ENCODE peak calls at places on chromosome 7, in eight cellular contexts. K is upper lobe of right lung; I is CD8-positive, alpha-beta T cell; A is HepG2; V is uterus; R is tibial nerve; X is mesenchymal stem cell; B is GM23248. C is an unnamed sample.

GRCh38 chr7:98470131-98470985 is 69.5 kb upstream of the BAIAP2L1 start:
- DNase-seq in K (peak), I (no peak), A (no peak), V (no peak), R (no peak), X (no peak), B (peak), C (peak)

GRCh38 chr7:38492010-38492409 is 139.2 kb downstream of the AMPH start:
- DNase-seq in K (no peak), I (no peak), A (no peak), V (no peak), R (no peak), X (no peak), B (no peak), C (peak)

GRCh38 chr7:114939484-114940097 is 17.7 kb downstream of the MDFIC start:
- DNase-seq in K (no peak), I (no peak), A (no peak), V (no peak), R (no peak), X (no peak), B (peak), C (no peak)

GRCh38 chr7:94514140-94514889 is 4.7 kb downstream of the CASD1 start:
- DNase-seq in K (no peak), I (no peak), A (no peak), V (no peak), R (no peak), X (no peak), B (no peak), C (peak)

GRCh38 chr7:3082831-3083230 is 39.2 kb upstream of the CARD11 start:
- DNase-seq in K (no peak), I (no peak), A (no peak), V (no peak), R (no peak), X (no peak), B (no peak), C (peak)

GRCh38 chr7:139635521-139636240 is 112.2 kb downstream of the CLEC2L start:
- DNase-seq in K (no peak), I (peak), A (no peak), V (no peak), R (no peak), X (no peak), B (no peak), C (no peak)

GRCh38 chr7:52586704-52587103 is 448.7 kb upstream of the POM121L12 start:
- DNase-seq in K (no peak), I (no peak), A (no peak), V (no peak), R (no peak), X (no peak), B (no peak), C (peak)

GRCh38 chr7:16130127-16131110 is 290.9 kb downstream of the CRPPA start:
- DNase-seq in K (no peak), I (no peak), A (no peak), V (no peak), R (no peak), X (no peak), B (peak), C (no peak)

GRCh38 chr7:138919912-138920311 is 61.3 kb downstream of the KIAA1549 start:
- DNase-seq in K (no peak), I (no peak), A (no peak), V (no peak), R (no peak), X (no peak), B (no peak), C (peak)

GRCh38 chr7:101465576-101466196 is 103.0 kb downstream of the COL26A1 start:
- DNase-seq in K (no peak), I (no peak), A (no peak), V (no peak), R (no peak), X (no peak), B (no peak), C (no peak)

GRCh38 chr7:91407942-91408341 is 143.7 kb downstream of the FZD1 start:
- DNase-seq in K (no peak), I (no peak), A (no peak), V (no peak), R (no peak), X (no peak), B (no peak), C (no peak)

GRCh38 chr7:151875862-151876111 is 1.1 kb downstream of the PRKAG2 start:
- DNase-seq in K (no peak), I (no peak), A (no peak), V (no peak), R (no peak), X (peak), B (no peak), C (no peak)

GRCh38 chr7:122528879-122529481 is 169.9 kb downstream of the RNF133 start:
- DNase-seq in K (no peak), I (no peak), A (peak), V (no peak), R (no peak), X (peak), B (peak), C (peak)

GRCh38 chr7:1550005-1550845 is 5.8 kb downstream of the TMEM184A start:
- DNase-seq in K (no peak), I (no peak), A (no peak), V (no peak), R (no peak), X (peak), B (no peak), C (no peak)

GRCh38 chr7:112622159-112622715 is 141.4 kb downstream of the LSMEM1 start:
- DNase-seq in K (no peak), I (no peak), A (no peak), V (no peak), R (no peak), X (no peak), B (no peak), C (no peak)

GRCh38 chr7:152862842-152863241 is 103.3 kb downstream of the ACTR3B start:
- DNase-seq in K (no peak), I (no peak), A (no peak), V (no peak), R (no peak), X (no peak), B (no peak), C (no peak)

GRCh38 chr7:29228289-29229011 is 33.9 kb downstream of the CHN2 start:
- DNase-seq in K (no peak), I (no peak), A (peak), V (no peak), R (no peak), X (no peak), B (no peak), C (no peak)

GRCh38 chr7:17095001-17095574 is 203.4 kb upstream of the AHR start:
- DNase-seq in K (no peak), I (no peak), A (no peak), V (no peak), R (no peak), X (no peak), B (peak), C (no peak)

GRCh38 chr7:6532516-6532915 is 18.7 kb downstream of the GRID2IP start:
- DNase-seq in K (no peak), I (no peak), A (no peak), V (no peak), R (no peak), X (no peak), B (no peak), C (no peak)

GRCh38 chr7:147432068-147432467 is 1158.5 kb upstream of the C7orf33 start:
- DNase-seq in K (no peak), I (no peak), A (no peak), V (no peak), R (no peak), X (no peak), B (peak), C (peak)

GRCh38 chr7:44050915-44051560 is 6.5 kb downstream of the DBNL start:
- DNase-seq in K (peak), I (no peak), A (no peak), V (peak), R (no peak), X (no peak), B (no peak), C (no peak)

GRCh38 chr7:149837620-149838223 is 453 bp upstream of the ZNF862 start:
- DNase-seq in K (peak), I (no peak), A (no peak), V (peak), R (no peak), X (no peak), B (no peak), C (no peak)
- H3K27ac ChIP-seq in K (no peak), I (no peak), A (no peak), V (no peak), R (peak), X (no peak), B (no peak), C (no peak)

DNA sequence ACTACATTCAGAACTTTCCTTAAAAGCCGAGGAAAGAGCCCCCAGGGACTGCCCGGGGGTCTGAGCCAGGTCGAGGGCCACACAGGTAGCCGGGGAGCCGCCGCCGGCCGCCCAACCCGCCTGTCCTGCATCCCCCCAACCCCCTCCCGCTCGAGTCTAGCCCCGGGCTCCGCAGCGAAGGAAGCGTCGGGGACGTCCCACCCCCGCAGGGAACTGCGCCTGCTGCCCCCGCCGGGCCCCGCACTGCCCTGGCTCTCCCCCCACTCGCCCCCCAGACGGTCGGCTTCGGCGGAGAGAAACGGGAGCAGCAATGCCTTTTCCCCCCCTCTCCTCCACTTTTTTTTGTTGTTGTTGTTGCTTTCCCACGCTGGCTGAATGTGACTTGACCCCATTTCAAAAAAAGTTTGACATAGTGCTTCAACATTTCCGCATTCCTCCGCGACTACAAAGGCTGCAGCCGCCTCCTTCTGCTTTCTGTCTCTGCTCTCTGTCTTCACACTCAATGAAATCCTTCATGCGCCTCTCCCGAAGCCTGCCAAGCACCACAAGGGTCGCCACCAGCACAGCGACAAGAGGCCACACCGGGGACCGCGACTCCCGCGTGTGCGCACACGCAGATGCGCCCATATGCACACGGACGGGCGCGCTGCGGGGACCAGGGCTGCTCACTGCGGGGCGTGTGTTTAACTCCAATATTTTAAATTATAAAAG is 1.1 kb downstream of the CDK6 start:
- DNase-seq in K (peak), I (peak), A (peak), V (peak), R (no peak), X (peak), B (peak), C (peak)
- H3K27ac ChIP-seq in K (peak), I (peak), A (peak), V (peak), R (peak), X (peak), B (peak), C (peak)

GRCh38 chr7:511476-512145 is 8.0 kb downstream of the PDGFA start:
- DNase-seq in K (peak), I (no peak), A (no peak), V (no peak), R (no peak), X (no peak), B (no peak), C (no peak)

GRCh38 chr7:512146-512510 is 7.5 kb downstream of the PDGFA start:
- DNase-seq in K (no peak), I (no peak), A (no peak), V (no peak), R (no peak), X (no peak), B (no peak), C (no peak)

GRCh38 chr7:513521-514166 is 6.0 kb downstream of the PDGFA start:
- DNase-seq in K (no peak), I (no peak), A (no peak), V (no peak), R (no peak), X (peak), B (peak), C (no peak)

GRCh38 chr7:514242-514641 is 5.4 kb downstream of the PDGFA start:
- DNase-seq in K (no peak), I (no peak), A (no peak), V (no peak), R (no peak), X (no peak), B (no peak), C (no peak)

DNA sequence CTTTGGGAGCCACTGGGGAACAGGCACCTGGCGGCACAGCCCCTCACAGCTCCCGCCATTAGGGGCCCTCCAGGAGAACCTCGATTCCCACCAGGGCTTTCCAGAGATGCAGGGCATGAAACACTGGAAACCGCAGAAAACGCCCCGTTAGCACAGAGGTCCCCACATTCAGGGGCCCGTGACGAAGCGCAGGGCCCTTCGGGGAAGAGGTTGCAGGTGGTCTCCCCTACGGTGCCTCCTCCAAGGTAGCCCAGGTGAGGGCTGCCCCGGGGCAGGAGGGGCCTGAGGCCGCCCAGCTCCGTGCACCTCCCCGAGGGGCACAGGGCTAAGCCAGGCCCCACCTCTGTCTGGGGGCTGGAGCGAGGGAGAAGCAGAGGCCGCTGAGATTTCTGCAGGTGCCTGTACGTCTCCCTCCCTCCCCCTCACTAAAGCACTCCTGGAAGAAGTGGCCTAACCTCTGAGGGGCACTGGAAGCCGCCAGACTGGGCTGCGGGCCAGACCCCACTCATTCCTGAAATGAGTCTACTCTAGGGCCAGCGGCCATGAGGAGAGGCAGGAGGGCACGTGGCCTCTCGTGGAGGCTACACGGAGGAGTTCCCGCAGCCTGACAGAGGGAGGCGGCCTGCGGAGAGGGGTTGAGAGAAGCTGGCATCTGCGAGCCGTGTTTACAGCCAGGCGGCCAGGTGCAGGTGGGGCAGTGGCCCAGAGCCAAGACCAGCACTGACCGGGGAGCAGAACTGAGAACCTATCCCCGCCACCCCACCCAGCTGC is 6.9 kb downstream of the PDGFA start:
- DNase-seq in K (peak), I (no peak), A (no peak), V (peak), R (no peak), X (no peak), B (no peak), C (no peak)
- H3K27ac ChIP-seq in K (peak), I (no peak), A (no peak), V (peak), R (peak), X (no peak), B (no peak), C (no peak)

DNA sequence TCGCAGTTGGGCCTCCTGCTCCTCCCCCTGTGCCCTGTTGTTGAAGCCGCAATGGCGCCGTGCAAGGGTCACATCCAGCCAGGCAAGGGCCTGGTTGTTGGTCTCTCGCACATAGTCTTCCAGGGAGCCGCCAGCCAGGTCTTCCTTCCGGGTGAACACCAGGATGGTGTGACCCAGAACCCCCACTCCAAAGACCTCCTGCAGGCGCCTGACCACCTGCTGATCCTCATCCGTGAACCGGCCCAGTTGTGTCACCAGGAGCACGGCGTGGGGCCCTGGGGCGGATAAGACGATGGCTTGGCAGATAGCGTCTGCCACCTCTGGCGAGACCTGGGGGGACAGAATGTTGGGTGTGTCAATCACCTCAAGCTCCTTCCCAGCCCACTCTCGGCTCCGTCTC is 4.2 kb downstream of the GIMAP6 start:
- DNase-seq in K (no peak), I (no peak), A (no peak), V (no peak), R (no peak), X (no peak), B (no peak), C (no peak)
- H3K27ac ChIP-seq in K (peak), I (no peak), A (no peak), V (peak), R (no peak), X (no peak), B (no peak), C (no peak)

DNA sequence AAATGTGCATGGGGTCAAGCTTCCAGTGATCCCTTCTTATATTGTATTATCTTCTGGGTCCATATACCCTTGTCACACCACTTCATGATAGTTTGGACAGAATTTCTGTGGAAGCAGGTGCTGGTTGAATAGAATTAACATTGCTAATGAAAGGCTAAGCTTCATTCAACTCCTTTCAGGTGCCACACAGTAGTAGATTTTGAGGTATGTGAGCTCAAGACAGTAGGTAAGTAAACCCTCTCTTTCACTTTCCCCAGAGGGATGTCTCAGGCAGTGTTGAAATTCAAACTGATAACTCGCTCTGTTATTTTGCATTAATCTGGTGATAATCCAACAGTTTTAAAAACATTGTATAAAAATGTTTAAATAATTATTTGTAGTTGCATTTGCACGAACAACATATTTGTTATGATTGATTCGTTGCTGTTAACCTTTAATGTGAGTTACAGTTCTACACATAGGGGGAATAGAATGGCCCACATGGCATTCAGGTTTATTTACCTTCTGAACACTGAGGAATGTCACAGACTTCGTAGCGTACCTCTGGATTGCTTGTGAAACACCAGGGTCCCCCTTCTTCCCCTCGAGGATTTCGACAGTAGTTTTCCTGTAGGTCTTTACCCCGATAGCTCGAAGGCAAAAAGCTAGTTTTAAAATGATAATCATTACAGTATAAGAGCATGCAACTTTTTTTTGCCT is 18.1 kb downstream of the HGF start:
- DNase-seq in K (no peak), I (no peak), A (no peak), V (no peak), R (no peak), X (no peak), B (no peak), C (no peak)
- H3K27ac ChIP-seq in K (no peak), I (no peak), A (no peak), V (no peak), R (no peak), X (no peak), B (no peak), C (no peak)

DNA sequence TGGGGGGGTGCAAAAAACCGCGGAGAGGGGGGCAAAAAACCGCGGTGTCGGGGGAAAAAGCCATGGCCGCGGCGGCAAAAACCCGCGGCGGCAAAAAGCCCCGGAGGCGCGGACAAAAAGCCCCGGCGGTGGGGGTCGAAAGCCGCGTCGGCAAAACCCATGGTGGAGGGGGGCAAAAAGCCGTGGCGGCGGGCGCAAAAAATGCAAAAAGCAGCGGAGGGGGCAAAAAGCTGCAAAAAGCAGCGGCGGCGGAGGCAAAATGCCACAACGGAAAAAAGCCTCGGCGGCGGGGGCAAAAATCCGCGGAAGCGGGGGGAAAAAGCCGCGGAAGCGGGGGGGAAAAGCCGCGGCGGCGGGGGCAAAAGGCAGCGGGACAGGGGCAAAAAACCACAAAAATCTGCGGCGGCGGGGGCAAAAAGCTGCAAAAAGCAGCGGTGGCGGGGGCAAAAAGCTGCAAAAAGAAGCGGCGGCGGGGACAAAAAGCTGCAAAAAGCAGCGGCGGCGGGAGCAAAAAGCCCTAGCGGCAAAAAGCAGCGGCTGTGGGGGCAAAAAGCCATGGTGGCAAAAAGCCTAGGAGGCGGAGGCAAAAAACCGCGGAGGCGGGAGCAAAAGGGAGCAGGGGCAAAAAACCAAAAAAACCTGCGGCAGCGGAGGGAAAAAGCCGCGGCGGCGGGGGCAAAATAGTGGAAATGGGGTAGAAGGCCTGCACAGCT is 418.9 kb downstream of the ZNF716 start:
- DNase-seq in K (no peak), I (no peak), A (no peak), V (no peak), R (no peak), X (no peak), B (peak), C (no peak)
- H3K27ac ChIP-seq in K (no peak), I (no peak), A (no peak), V (no peak), R (no peak), X (no peak), B (no peak), C (no peak)